ENCODE peak calls at places on chromosomes 12 and 14, in five cellular contexts. G is CD8-positive, alpha-beta T cell; J is stomach; F is AG04450; Z is neuronal stem cell. I is an unnamed sample.
A peak's percentile ranks its signal among the peaks of the same experiment; 100 is the strongest.

GRCh38 chr12:5581616-5582367 is 149.9 kb downstream of the NTF3 start:
- DNase-seq in G (no peak), J (no peak), F (no peak), Z (no peak), I (no peak)

GRCh38 chr12:12892670-12893290 is 1.4 kb downstream of the GPRC5A start:
- DNase-seq in G (no peak), J (no peak), F (no peak), Z (no peak), I (no peak)

GRCh38 chr12:92080390-92081285 is 65.0 kb downstream of the BTG1 start:
- DNase-seq in G (no peak), J (no peak), F (no peak), Z (no peak), I (peak; percentile 91)

GRCh38 chr12:75260316-75260715 is 50.7 kb upstream of the KCNC2 start:
- DNase-seq in G (no peak), J (no peak), F (no peak), Z (no peak), I (no peak)

GRCh38 chr14:90281261-90281660 is 24.9 kb downstream of the PSMC1 start:
- DNase-seq in G (no peak), J (no peak), F (peak; percentile 26), Z (no peak), I (no peak)

GRCh38 chr12:10130042-10130441 is at the start of gene CLEC7A:
- DNase-seq in G (no peak), J (no peak), F (no peak), Z (no peak), I (no peak)

GRCh38 chr14:106843951-106844483 is 1317.6 kb downstream of the TMEM121 start:
- DNase-seq in G (no peak), J (peak; percentile 75), F (no peak), Z (no peak), I (no peak)

GRCh38 chr12:119829439-119829838 is 47.7 kb downstream of the CIT start:
- DNase-seq in G (no peak), J (no peak), F (no peak), Z (no peak), I (no peak)

GRCh38 chr14:52067873-52068740 is 752 bp downstream of the NID2 start:
- DNase-seq in G (no peak), J (no peak), F (no peak), Z (peak; percentile 43), I (no peak)

GRCh38 chr14:83534995-83535394 is 1994.9 kb upstream of the FLRT2 start:
- DNase-seq in G (no peak), J (no peak), F (no peak), Z (no peak), I (no peak)

GRCh38 chr12:17286874-17287273 is 680.9 kb upstream of the LMO3 start:
- DNase-seq in G (no peak), J (no peak), F (no peak), Z (no peak), I (no peak)

GRCh38 chr12:88142610-88142991 is 494 bp downstream of the TMTC3 start:
- DNase-seq in G (peak; percentile 37), J (peak; percentile 28), F (no peak), Z (no peak), I (no peak)

GRCh38 chr12:57829025-57829777 is 10.7 kb upstream of the AVIL start:
- DNase-seq in G (no peak), J (no peak), F (no peak), Z (no peak), I (no peak)

GRCh38 chr12:79409562-79409961 is 281.2 kb downstream of the PAWR start:
- DNase-seq in G (no peak), J (no peak), F (peak; percentile 81), Z (no peak), I (no peak)

GRCh38 chr12:1611775-1612174 is 17.3 kb upstream of the WNT5B start:
- DNase-seq in G (no peak), J (no peak), F (peak; percentile 76), Z (no peak), I (peak; percentile 69)

GRCh38 chr14:21668377-21668776 is 5.2 kb downstream of the OR4E1 start:
- DNase-seq in G (no peak), J (no peak), F (no peak), Z (no peak), I (no peak)

GRCh38 chr12:116346751-116347150 is 69.3 kb upstream of the MED13L start:
- DNase-seq in G (no peak), J (no peak), F (peak; percentile 76), Z (no peak), I (peak; percentile 83)

GRCh38 chr12:85809500-85809899 is 26.7 kb downstream of the RASSF9 start:
- DNase-seq in G (no peak), J (no peak), F (no peak), Z (no peak), I (no peak)

GRCh38 chr14:104441275-104442106 is 138.1 kb upstream of the C14orf180 start:
- DNase-seq in G (no peak), J (no peak), F (no peak), Z (no peak), I (no peak)

GRCh38 chr14:54773171-54774006 is 129.2 kb downstream of the GCH1 start:
- DNase-seq in G (peak; percentile 62), J (peak; percentile 59), F (peak; percentile 99), Z (peak; percentile 71), I (peak; percentile 99)

GRCh38 chr12:76595056-76595455 is 35.5 kb upstream of the OSBPL8 start:
- DNase-seq in G (no peak), J (no peak), F (no peak), Z (no peak), I (no peak)

GRCh38 chr12:41983896-41984295 is 160.8 kb downstream of the GXYLT1 start:
- DNase-seq in G (no peak), J (no peak), F (no peak), Z (no peak), I (no peak)

GRCh38 chr12:116484807-116485206 is 74.4 kb upstream of the MAP1LC3B2 start:
- DNase-seq in G (no peak), J (no peak), F (no peak), Z (no peak), I (no peak)

GRCh38 chr14:100332797-100333196 is 9.7 kb downstream of the SLC25A47 start:
- DNase-seq in G (no peak), J (no peak), F (no peak), Z (no peak), I (no peak)

GRCh38 chr12:92408072-92408900 is 262.6 kb upstream of the BTG1 start:
- DNase-seq in G (peak; percentile 39), J (peak; percentile 31), F (no peak), Z (no peak), I (no peak)

GRCh38 chr12:32181498-32182175 is 75.0 kb downstream of the BICD1 start:
- DNase-seq in G (no peak), J (no peak), F (no peak), Z (no peak), I (no peak)

GRCh38 chr12:52125499-52125900 is 46.0 kb downstream of the SMIM41 start:
- DNase-seq in G (no peak), J (no peak), F (no peak), Z (no peak), I (no peak)

GRCh38 chr12:56221233-56221756 is 427 bp downstream of the RNF41 start:
- DNase-seq in G (no peak), J (peak; percentile 58), F (peak; percentile 46), Z (peak; percentile 65), I (peak; percentile 57)

GRCh38 chr12:109130755-109131521 is 14.6 kb downstream of the ACACB start:
- DNase-seq in G (no peak), J (peak; percentile 71), F (no peak), Z (no peak), I (no peak)

GRCh38 chr14:91144425-91145145 is 30.7 kb downstream of the DGLUCY start:
- DNase-seq in G (no peak), J (no peak), F (peak; percentile 52), Z (no peak), I (no peak)

GRCh38 chr12:114221976-114222630 is 183.8 kb downstream of the TBX5 start:
- DNase-seq in G (no peak), J (no peak), F (no peak), Z (no peak), I (no peak)

GRCh38 chr14:53306267-53306721 is 153.2 kb upstream of the DDHD1 start:
- DNase-seq in G (peak; percentile 32), J (peak; percentile 34), F (peak; percentile 42), Z (peak; percentile 62), I (no peak)

GRCh38 chr12:62163368-62163767 is 96.8 kb upstream of the USP15 start:
- DNase-seq in G (no peak), J (no peak), F (no peak), Z (no peak), I (no peak)

GRCh38 chr12:20063116-20063515 is 305.2 kb upstream of the PDE3A start:
- DNase-seq in G (no peak), J (no peak), F (no peak), Z (no peak), I (no peak)

GRCh38 chr12:95623554-95624170 is 72.4 kb upstream of the USP44 start:
- DNase-seq in G (no peak), J (peak; percentile 79), F (peak; percentile 78), Z (peak; percentile 80), I (peak; percentile 87)

GRCh38 chr12:4277205-4277543 is 3.6 kb downstream of the CCND2 start:
- DNase-seq in G (no peak), J (no peak), F (no peak), Z (no peak), I (no peak)
- H3K4me3 ChIP-seq in G (no peak overlapping the region), J (no peak overlapping the region), F (no peak overlapping the region), Z (no peak overlapping the region), I (no peak overlapping the region)

GRCh38 chr14:94581127-94581999 is at the start of gene SERPINA5:
- DNase-seq in G (no peak), J (peak; percentile 88), F (no peak), Z (no peak), I (no peak)
- H3K4me3 ChIP-seq in G (no peak within 1 kb of the TSS), J (no peak within 1 kb of the TSS), F (no peak within 1 kb of the TSS), Z (no peak within 1 kb of the TSS), I (no peak within 1 kb of the TSS)

DNA sequence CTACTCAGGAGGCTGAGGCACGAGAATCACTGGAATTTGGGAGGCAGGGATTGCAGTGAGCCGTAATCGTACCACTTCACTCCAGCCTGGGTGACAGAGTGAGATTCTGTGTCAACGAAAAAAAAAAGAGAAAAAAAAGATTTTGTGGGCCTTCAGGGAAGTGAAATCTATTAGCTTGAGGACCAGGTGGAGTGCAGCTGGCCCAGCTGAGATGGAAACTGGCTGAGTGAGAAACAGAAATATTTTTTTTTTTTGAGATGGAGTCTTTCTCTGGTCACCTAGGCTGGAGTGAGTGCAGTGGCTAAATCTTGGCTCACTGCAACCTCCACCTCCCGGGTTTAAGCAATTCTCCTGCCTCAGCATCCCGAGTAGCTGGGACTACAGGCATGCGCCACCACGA is 2.3 kb upstream of the CLEC4C start:
- DNase-seq in G (no peak), J (no peak), F (no peak), Z (no peak), I (no peak)
- H3K4me3 ChIP-seq in G (no peak overlapping the region), J (no peak overlapping the region), F (no peak overlapping the region), Z (no peak overlapping the region), I (no peak overlapping the region)

GRCh38 chr14:103122578-103123127 is 608 bp upstream of the TNFAIP2 start:
- DNase-seq in G (peak; percentile 4), J (no peak), F (no peak), Z (no peak), I (no peak)

GRCh38 chr14:103124501-103125001 is 1.3 kb downstream of the TNFAIP2 start:
- DNase-seq in G (peak; percentile 1), J (no peak), F (no peak), Z (no peak), I (no peak)

GRCh38 chr14:103125098-103126070 is 2.1 kb downstream of the TNFAIP2 start:
- DNase-seq in G (no peak), J (no peak), F (no peak), Z (no peak), I (no peak)

GRCh38 chr14:103123128-103123633 is at the start of gene TNFAIP2:
- DNase-seq in G (peak; percentile 6), J (no peak), F (no peak), Z (no peak), I (no peak)

GRCh38 chr14:103123634-103124500 is 606 bp downstream of the TNFAIP2 start:
- DNase-seq in G (peak; percentile 17), J (peak; percentile 56), F (no peak), Z (no peak), I (no peak)
- H3K4me3 ChIP-seq in G (no peak overlapping the region), J (peak overlapping the region; percentile 55), F (peak overlapping the region; percentile 45), Z (peak overlapping the region; percentile 77), I (peak overlapping the region; percentile 39)

I was measured in AG04449.